ENCODE peak calls at places on chromosomes 6 and 20, in eight cellular contexts. One of them, this sample, is unnamed.

GRCh38 chr6:36514554-36515456 is 32.5 kb downstream of the STK38 start:
- DNase-seq in fibroblast of lung: no peak
- DNase-seq in stomach: no peak
- DNase-seq in NCI-H1105: no peak
- DNase-seq in WTC11: no peak
- DNase-seq in activated CD8-positive, alpha-beta memory T cell treated with anti-CD3 and anti-CD28 coated beads, Interleukin-2, amount 50 U/mL, for 4 hours: no peak
- DNase-seq in AG08396: no peak
- DNase-seq in effector memory CD8-positive, alpha-beta T cell: no peak
- DNase-seq in this sample: no peak

GRCh38 chr6:36487698-36488097 is 44.9 kb downstream of the KCTD20 start:
- DNase-seq in fibroblast of lung: no peak
- DNase-seq in stomach: no peak
- DNase-seq in NCI-H1105: no peak
- DNase-seq in WTC11: no peak
- DNase-seq in activated CD8-positive, alpha-beta memory T cell treated with anti-CD3 and anti-CD28 coated beads, Interleukin-2, amount 50 U/mL, for 4 hours: no peak
- DNase-seq in AG08396: no peak
- DNase-seq in effector memory CD8-positive, alpha-beta T cell: no peak
- DNase-seq in this sample: no peak

GRCh38 chr6:138818496-138819194 is 22.8 kb downstream of the ECT2L start:
- DNase-seq in fibroblast of lung: no peak
- DNase-seq in stomach: no peak
- DNase-seq in NCI-H1105: no peak
- DNase-seq in WTC11: no peak
- DNase-seq in activated CD8-positive, alpha-beta memory T cell treated with anti-CD3 and anti-CD28 coated beads, Interleukin-2, amount 50 U/mL, for 4 hours: no peak
- DNase-seq in AG08396: no peak
- DNase-seq in effector memory CD8-positive, alpha-beta T cell: no peak
- DNase-seq in this sample: no peak

GRCh38 chr20:49610701-49611538 is 43.0 kb upstream of the PTGIS start:
- DNase-seq in fibroblast of lung: no peak
- DNase-seq in stomach: peak
- DNase-seq in NCI-H1105: peak
- DNase-seq in WTC11: peak
- DNase-seq in activated CD8-positive, alpha-beta memory T cell treated with anti-CD3 and anti-CD28 coated beads, Interleukin-2, amount 50 U/mL, for 4 hours: peak
- DNase-seq in AG08396: peak
- DNase-seq in effector memory CD8-positive, alpha-beta T cell: peak
- DNase-seq in this sample: peak

GRCh38 chr20:59253779-59254319 is 46.6 kb upstream of the EDN3 start:
- DNase-seq in fibroblast of lung: no peak
- DNase-seq in stomach: no peak
- DNase-seq in NCI-H1105: no peak
- DNase-seq in WTC11: no peak
- DNase-seq in activated CD8-positive, alpha-beta memory T cell treated with anti-CD3 and anti-CD28 coated beads, Interleukin-2, amount 50 U/mL, for 4 hours: peak
- DNase-seq in AG08396: no peak
- DNase-seq in effector memory CD8-positive, alpha-beta T cell: peak
- DNase-seq in this sample: no peak

GRCh38 chr6:16514249-16514648 is 247.0 kb downstream of the ATXN1 start:
- DNase-seq in fibroblast of lung: peak
- DNase-seq in stomach: no peak
- DNase-seq in NCI-H1105: no peak
- DNase-seq in WTC11: no peak
- DNase-seq in activated CD8-positive, alpha-beta memory T cell treated with anti-CD3 and anti-CD28 coated beads, Interleukin-2, amount 50 U/mL, for 4 hours: peak
- DNase-seq in AG08396: peak
- DNase-seq in effector memory CD8-positive, alpha-beta T cell: peak
- DNase-seq in this sample: no peak

GRCh38 chr6:95905132-95905531 is 110.6 kb upstream of the FUT9 start:
- DNase-seq in fibroblast of lung: no peak
- DNase-seq in stomach: no peak
- DNase-seq in NCI-H1105: no peak
- DNase-seq in WTC11: no peak
- DNase-seq in activated CD8-positive, alpha-beta memory T cell treated with anti-CD3 and anti-CD28 coated beads, Interleukin-2, amount 50 U/mL, for 4 hours: no peak
- DNase-seq in AG08396: no peak
- DNase-seq in effector memory CD8-positive, alpha-beta T cell: no peak
- DNase-seq in this sample: no peak

GRCh38 chr20:33653218-33653899 is 8.8 kb upstream of the C20orf144 start:
- DNase-seq in fibroblast of lung: peak
- DNase-seq in stomach: peak
- DNase-seq in NCI-H1105: peak
- DNase-seq in WTC11: peak
- DNase-seq in activated CD8-positive, alpha-beta memory T cell treated with anti-CD3 and anti-CD28 coated beads, Interleukin-2, amount 50 U/mL, for 4 hours: peak
- DNase-seq in AG08396: peak
- DNase-seq in effector memory CD8-positive, alpha-beta T cell: peak
- DNase-seq in this sample: peak

GRCh38 chr6:138142806-138143205 is 18.9 kb upstream of the ARFGEF3 start:
- DNase-seq in fibroblast of lung: no peak
- DNase-seq in stomach: no peak
- DNase-seq in NCI-H1105: no peak
- DNase-seq in WTC11: no peak
- DNase-seq in activated CD8-positive, alpha-beta memory T cell treated with anti-CD3 and anti-CD28 coated beads, Interleukin-2, amount 50 U/mL, for 4 hours: no peak
- DNase-seq in AG08396: no peak
- DNase-seq in effector memory CD8-positive, alpha-beta T cell: no peak
- DNase-seq in this sample: no peak

GRCh38 chr6:109662192-109662591 is 28.8 kb downstream of the AK9 start:
- DNase-seq in fibroblast of lung: no peak
- DNase-seq in stomach: no peak
- DNase-seq in NCI-H1105: no peak
- DNase-seq in WTC11: no peak
- DNase-seq in activated CD8-positive, alpha-beta memory T cell treated with anti-CD3 and anti-CD28 coated beads, Interleukin-2, amount 50 U/mL, for 4 hours: no peak
- DNase-seq in AG08396: no peak
- DNase-seq in effector memory CD8-positive, alpha-beta T cell: no peak
- DNase-seq in this sample: no peak

GRCh38 chr6:153976921-153977693 is 61.9 kb upstream of the OPRM1 start:
- DNase-seq in fibroblast of lung: peak
- DNase-seq in stomach: no peak
- DNase-seq in NCI-H1105: no peak
- DNase-seq in WTC11: no peak
- DNase-seq in activated CD8-positive, alpha-beta memory T cell treated with anti-CD3 and anti-CD28 coated beads, Interleukin-2, amount 50 U/mL, for 4 hours: no peak
- DNase-seq in AG08396: peak
- DNase-seq in effector memory CD8-positive, alpha-beta T cell: no peak
- DNase-seq in this sample: no peak

GRCh38 chr6:35209081-35209480 is 4.7 kb upstream of the SCUBE3 start:
- DNase-seq in fibroblast of lung: no peak
- DNase-seq in stomach: no peak
- DNase-seq in NCI-H1105: peak
- DNase-seq in WTC11: no peak
- DNase-seq in activated CD8-positive, alpha-beta memory T cell treated with anti-CD3 and anti-CD28 coated beads, Interleukin-2, amount 50 U/mL, for 4 hours: no peak
- DNase-seq in AG08396: no peak
- DNase-seq in effector memory CD8-positive, alpha-beta T cell: no peak
- DNase-seq in this sample: no peak

GRCh38 chr6:55943329-55943728 is 67.9 kb upstream of the BMP5 start:
- DNase-seq in fibroblast of lung: peak
- DNase-seq in stomach: no peak
- DNase-seq in NCI-H1105: no peak
- DNase-seq in WTC11: no peak
- DNase-seq in activated CD8-positive, alpha-beta memory T cell treated with anti-CD3 and anti-CD28 coated beads, Interleukin-2, amount 50 U/mL, for 4 hours: no peak
- DNase-seq in AG08396: peak
- DNase-seq in effector memory CD8-positive, alpha-beta T cell: no peak
- DNase-seq in this sample: no peak

GRCh38 chr6:108168026-108168463 is 2.2 kb downstream of the NR2E1 start:
- DNase-seq in fibroblast of lung: no peak
- DNase-seq in stomach: no peak
- DNase-seq in NCI-H1105: no peak
- DNase-seq in WTC11: peak
- DNase-seq in activated CD8-positive, alpha-beta memory T cell treated with anti-CD3 and anti-CD28 coated beads, Interleukin-2, amount 50 U/mL, for 4 hours: no peak
- DNase-seq in AG08396: no peak
- DNase-seq in effector memory CD8-positive, alpha-beta T cell: no peak
- DNase-seq in this sample: no peak

GRCh38 chr20:50824137-50824536 is 29.3 kb downstream of the BCAS4 start:
- DNase-seq in fibroblast of lung: peak
- DNase-seq in stomach: peak
- DNase-seq in NCI-H1105: no peak
- DNase-seq in WTC11: no peak
- DNase-seq in activated CD8-positive, alpha-beta memory T cell treated with anti-CD3 and anti-CD28 coated beads, Interleukin-2, amount 50 U/mL, for 4 hours: no peak
- DNase-seq in AG08396: peak
- DNase-seq in effector memory CD8-positive, alpha-beta T cell: no peak
- DNase-seq in this sample: peak

GRCh38 chr6:35146453-35146852 is 5.3 kb upstream of the TCP11 start:
- DNase-seq in fibroblast of lung: peak
- DNase-seq in stomach: peak
- DNase-seq in NCI-H1105: peak
- DNase-seq in WTC11: peak
- DNase-seq in activated CD8-positive, alpha-beta memory T cell treated with anti-CD3 and anti-CD28 coated beads, Interleukin-2, amount 50 U/mL, for 4 hours: no peak
- DNase-seq in AG08396: peak
- DNase-seq in effector memory CD8-positive, alpha-beta T cell: no peak
- DNase-seq in this sample: no peak

GRCh38 chr6:135145509-135145865 is 35.6 kb upstream of the MYB start:
- DNase-seq in fibroblast of lung: no peak
- DNase-seq in stomach: no peak
- DNase-seq in NCI-H1105: no peak
- DNase-seq in WTC11: no peak
- DNase-seq in activated CD8-positive, alpha-beta memory T cell treated with anti-CD3 and anti-CD28 coated beads, Interleukin-2, amount 50 U/mL, for 4 hours: no peak
- DNase-seq in AG08396: no peak
- DNase-seq in effector memory CD8-positive, alpha-beta T cell: no peak
- DNase-seq in this sample: no peak

GRCh38 chr6:79152269-79152737 is 74.2 kb upstream of the PHIP start:
- DNase-seq in fibroblast of lung: no peak
- DNase-seq in stomach: no peak
- DNase-seq in NCI-H1105: no peak
- DNase-seq in WTC11: peak
- DNase-seq in activated CD8-positive, alpha-beta memory T cell treated with anti-CD3 and anti-CD28 coated beads, Interleukin-2, amount 50 U/mL, for 4 hours: no peak
- DNase-seq in AG08396: no peak
- DNase-seq in effector memory CD8-positive, alpha-beta T cell: no peak
- DNase-seq in this sample: no peak

GRCh38 chr20:36548704-36549627 is 7.6 kb downstream of the MYL9 start:
- DNase-seq in fibroblast of lung: no peak
- DNase-seq in stomach: no peak
- DNase-seq in NCI-H1105: no peak
- DNase-seq in WTC11: no peak
- DNase-seq in activated CD8-positive, alpha-beta memory T cell treated with anti-CD3 and anti-CD28 coated beads, Interleukin-2, amount 50 U/mL, for 4 hours: no peak
- DNase-seq in AG08396: no peak
- DNase-seq in effector memory CD8-positive, alpha-beta T cell: no peak
- DNase-seq in this sample: no peak

GRCh38 chr6:50936277-50936681 is 117.6 kb downstream of the TFAP2B start:
- DNase-seq in fibroblast of lung: no peak
- DNase-seq in stomach: no peak
- DNase-seq in NCI-H1105: peak
- DNase-seq in WTC11: no peak
- DNase-seq in activated CD8-positive, alpha-beta memory T cell treated with anti-CD3 and anti-CD28 coated beads, Interleukin-2, amount 50 U/mL, for 4 hours: no peak
- DNase-seq in AG08396: no peak
- DNase-seq in effector memory CD8-positive, alpha-beta T cell: no peak
- DNase-seq in this sample: no peak

GRCh38 chr6:67854098-67854497 is 781.0 kb upstream of the ADGRB3 start:
- DNase-seq in fibroblast of lung: no peak
- DNase-seq in stomach: no peak
- DNase-seq in NCI-H1105: no peak
- DNase-seq in WTC11: no peak
- DNase-seq in activated CD8-positive, alpha-beta memory T cell treated with anti-CD3 and anti-CD28 coated beads, Interleukin-2, amount 50 U/mL, for 4 hours: no peak
- DNase-seq in AG08396: no peak
- DNase-seq in effector memory CD8-positive, alpha-beta T cell: no peak
- DNase-seq in this sample: no peak

GRCh38 chr20:54254596-54254995 is 46.7 kb downstream of the PFDN4 start:
- DNase-seq in fibroblast of lung: peak
- DNase-seq in stomach: no peak
- DNase-seq in NCI-H1105: no peak
- DNase-seq in WTC11: no peak
- DNase-seq in activated CD8-positive, alpha-beta memory T cell treated with anti-CD3 and anti-CD28 coated beads, Interleukin-2, amount 50 U/mL, for 4 hours: no peak
- DNase-seq in AG08396: no peak
- DNase-seq in effector memory CD8-positive, alpha-beta T cell: no peak
- DNase-seq in this sample: no peak

GRCh38 chr20:48626226-48626937 is 201.4 kb downstream of the PREX1 start:
- DNase-seq in fibroblast of lung: peak
- DNase-seq in stomach: no peak
- DNase-seq in NCI-H1105: no peak
- DNase-seq in WTC11: no peak
- DNase-seq in activated CD8-positive, alpha-beta memory T cell treated with anti-CD3 and anti-CD28 coated beads, Interleukin-2, amount 50 U/mL, for 4 hours: no peak
- DNase-seq in AG08396: no peak
- DNase-seq in effector memory CD8-positive, alpha-beta T cell: no peak
- DNase-seq in this sample: no peak

GRCh38 chr20:14334306-14334930 is 3.0 kb downstream of the FLRT3 start:
- DNase-seq in fibroblast of lung: peak
- DNase-seq in stomach: peak
- DNase-seq in NCI-H1105: peak
- DNase-seq in WTC11: peak
- DNase-seq in activated CD8-positive, alpha-beta memory T cell treated with anti-CD3 and anti-CD28 coated beads, Interleukin-2, amount 50 U/mL, for 4 hours: no peak
- DNase-seq in AG08396: peak
- DNase-seq in effector memory CD8-positive, alpha-beta T cell: no peak
- DNase-seq in this sample: peak

GRCh38 chr6:165484178-165484889 is 174.9 kb upstream of the C6orf118 start:
- DNase-seq in fibroblast of lung: no peak
- DNase-seq in stomach: no peak
- DNase-seq in NCI-H1105: no peak
- DNase-seq in WTC11: peak
- DNase-seq in activated CD8-positive, alpha-beta memory T cell treated with anti-CD3 and anti-CD28 coated beads, Interleukin-2, amount 50 U/mL, for 4 hours: no peak
- DNase-seq in AG08396: no peak
- DNase-seq in effector memory CD8-positive, alpha-beta T cell: no peak
- DNase-seq in this sample: no peak

GRCh38 chr6:14254505-14254904 is 136.9 kb downstream of the CD83 start:
- DNase-seq in fibroblast of lung: no peak
- DNase-seq in stomach: no peak
- DNase-seq in NCI-H1105: no peak
- DNase-seq in WTC11: no peak
- DNase-seq in activated CD8-positive, alpha-beta memory T cell treated with anti-CD3 and anti-CD28 coated beads, Interleukin-2, amount 50 U/mL, for 4 hours: no peak
- DNase-seq in AG08396: no peak
- DNase-seq in effector memory CD8-positive, alpha-beta T cell: no peak
- DNase-seq in this sample: no peak

GRCh38 chr6:11756292-11756691 is 22.3 kb downstream of the ADTRP start:
- DNase-seq in fibroblast of lung: no peak
- DNase-seq in stomach: no peak
- DNase-seq in NCI-H1105: no peak
- DNase-seq in WTC11: no peak
- DNase-seq in activated CD8-positive, alpha-beta memory T cell treated with anti-CD3 and anti-CD28 coated beads, Interleukin-2, amount 50 U/mL, for 4 hours: no peak
- DNase-seq in AG08396: no peak
- DNase-seq in effector memory CD8-positive, alpha-beta T cell: no peak
- DNase-seq in this sample: no peak

GRCh38 chr6:49766762-49767161 is 20.3 kb downstream of the PGK2 start:
- DNase-seq in fibroblast of lung: no peak
- DNase-seq in stomach: no peak
- DNase-seq in NCI-H1105: no peak
- DNase-seq in WTC11: no peak
- DNase-seq in activated CD8-positive, alpha-beta memory T cell treated with anti-CD3 and anti-CD28 coated beads, Interleukin-2, amount 50 U/mL, for 4 hours: no peak
- DNase-seq in AG08396: no peak
- DNase-seq in effector memory CD8-positive, alpha-beta T cell: no peak
- DNase-seq in this sample: no peak

GRCh38 chr6:157880534-157880933 is 57.5 kb downstream of the SNX9 start:
- DNase-seq in fibroblast of lung: no peak
- DNase-seq in stomach: no peak
- DNase-seq in NCI-H1105: no peak
- DNase-seq in WTC11: no peak
- DNase-seq in activated CD8-positive, alpha-beta memory T cell treated with anti-CD3 and anti-CD28 coated beads, Interleukin-2, amount 50 U/mL, for 4 hours: no peak
- DNase-seq in AG08396: no peak
- DNase-seq in effector memory CD8-positive, alpha-beta T cell: no peak
- DNase-seq in this sample: no peak

GRCh38 chr6:7267521-7268091 is 45.4 kb downstream of the SSR1 start:
- DNase-seq in fibroblast of lung: peak
- DNase-seq in stomach: peak
- DNase-seq in NCI-H1105: peak
- DNase-seq in WTC11: no peak
- DNase-seq in activated CD8-positive, alpha-beta memory T cell treated with anti-CD3 and anti-CD28 coated beads, Interleukin-2, amount 50 U/mL, for 4 hours: no peak
- DNase-seq in AG08396: peak
- DNase-seq in effector memory CD8-positive, alpha-beta T cell: no peak
- DNase-seq in this sample: peak

GRCh38 chr6:149169761-149170359 is 147.7 kb upstream of the TAB2 start:
- DNase-seq in fibroblast of lung: peak
- DNase-seq in stomach: no peak
- DNase-seq in NCI-H1105: no peak
- DNase-seq in WTC11: no peak
- DNase-seq in activated CD8-positive, alpha-beta memory T cell treated with anti-CD3 and anti-CD28 coated beads, Interleukin-2, amount 50 U/mL, for 4 hours: no peak
- DNase-seq in AG08396: peak
- DNase-seq in effector memory CD8-positive, alpha-beta T cell: no peak
- DNase-seq in this sample: no peak

GRCh38 chr6:108166664-108167448 is 1.0 kb downstream of the NR2E1 start:
- DNase-seq in fibroblast of lung: no peak
- DNase-seq in stomach: no peak
- DNase-seq in NCI-H1105: no peak
- DNase-seq in WTC11: peak
- DNase-seq in activated CD8-positive, alpha-beta memory T cell treated with anti-CD3 and anti-CD28 coated beads, Interleukin-2, amount 50 U/mL, for 4 hours: no peak
- DNase-seq in AG08396: no peak
- DNase-seq in effector memory CD8-positive, alpha-beta T cell: no peak
- DNase-seq in this sample: peak

GRCh38 chr6:17057322-17057721 is 44.5 kb upstream of the STMND1 start:
- DNase-seq in fibroblast of lung: no peak
- DNase-seq in stomach: no peak
- DNase-seq in NCI-H1105: no peak
- DNase-seq in WTC11: no peak
- DNase-seq in activated CD8-positive, alpha-beta memory T cell treated with anti-CD3 and anti-CD28 coated beads, Interleukin-2, amount 50 U/mL, for 4 hours: no peak
- DNase-seq in AG08396: no peak
- DNase-seq in effector memory CD8-positive, alpha-beta T cell: no peak
- DNase-seq in this sample: no peak

GRCh38 chr6:46263709-46264091 is 92.9 kb upstream of the ENPP5 start:
- DNase-seq in fibroblast of lung: peak
- DNase-seq in stomach: no peak
- DNase-seq in NCI-H1105: no peak
- DNase-seq in WTC11: no peak
- DNase-seq in activated CD8-positive, alpha-beta memory T cell treated with anti-CD3 and anti-CD28 coated beads, Interleukin-2, amount 50 U/mL, for 4 hours: no peak
- DNase-seq in AG08396: no peak
- DNase-seq in effector memory CD8-positive, alpha-beta T cell: no peak
- DNase-seq in this sample: no peak